ENCODE peak calls at places on chromosomes 16 and 17, in five cellular contexts. One of them, this sample, is unnamed.

GRCh38 chr16:2186505-2186904 is 9.9 kb downstream of the CASKIN1 start:
- DNase-seq in SW 1271: no peak
- DNase-seq in left ventricle myocardium inferior: no peak
- DNase-seq in fibroblast of mammary gland: no peak
- DNase-seq in neuronal stem cell: no peak
- DNase-seq in this sample: no peak

GRCh38 chr16:2388875-2389433 is 40.3 kb upstream of the CCNF start:
- DNase-seq in SW 1271: no peak
- DNase-seq in fibroblast of mammary gland: peak
- DNase-seq in left ventricle myocardium inferior: no peak
- DNase-seq in neuronal stem cell: no peak
- DNase-seq in this sample: peak

GRCh38 chr17:31825961-31826691 is 32.9 kb downstream of the COPRS start:
- DNase-seq in fibroblast of mammary gland: peak
- DNase-seq in left ventricle myocardium inferior: no peak
- DNase-seq in SW 1271: no peak
- DNase-seq in neuronal stem cell: no peak
- DNase-seq in this sample: peak

GRCh38 chr16:22848451-22848850 is 34.5 kb downstream of the HS3ST2 start:
- DNase-seq in SW 1271: no peak
- DNase-seq in left ventricle myocardium inferior: no peak
- DNase-seq in fibroblast of mammary gland: no peak
- DNase-seq in neuronal stem cell: no peak
- DNase-seq in this sample: no peak

GRCh38 chr17:46212634-46213435 is 19.6 kb upstream of the KANSL1 start:
- DNase-seq in fibroblast of mammary gland: peak
- DNase-seq in neuronal stem cell: peak
- DNase-seq in SW 1271: peak
- DNase-seq in left ventricle myocardium inferior: no peak
- DNase-seq in this sample: peak

GRCh38 chr17:5933430-5933829 is 136.7 kb upstream of the WSCD1 start:
- DNase-seq in SW 1271: no peak
- DNase-seq in fibroblast of mammary gland: no peak
- DNase-seq in left ventricle myocardium inferior: no peak
- DNase-seq in neuronal stem cell: no peak
- DNase-seq in this sample: no peak

GRCh38 chr16:23080747-23081146 is 68.5 kb downstream of the USP31 start:
- DNase-seq in fibroblast of mammary gland: no peak
- DNase-seq in SW 1271: no peak
- DNase-seq in left ventricle myocardium inferior: no peak
- DNase-seq in neuronal stem cell: no peak
- DNase-seq in this sample: no peak

GRCh38 chr17:33463887-33464286 is 170.8 kb upstream of the ASIC2 start:
- DNase-seq in neuronal stem cell: no peak
- DNase-seq in fibroblast of mammary gland: no peak
- DNase-seq in SW 1271: no peak
- DNase-seq in left ventricle myocardium inferior: no peak
- DNase-seq in this sample: peak

GRCh38 chr17:74452027-74452840 is 14.2 kb upstream of the CD300A start:
- DNase-seq in fibroblast of mammary gland: peak
- DNase-seq in SW 1271: no peak
- DNase-seq in neuronal stem cell: no peak
- DNase-seq in left ventricle myocardium inferior: no peak
- DNase-seq in this sample: no peak

GRCh38 chr16:583815-584591 is 5.9 kb upstream of the RAB40C start:
- DNase-seq in SW 1271: no peak
- DNase-seq in left ventricle myocardium inferior: no peak
- DNase-seq in fibroblast of mammary gland: no peak
- DNase-seq in neuronal stem cell: no peak
- DNase-seq in this sample: no peak

GRCh38 chr17:56956992-56957391 is 3.9 kb downstream of the COIL start:
- DNase-seq in neuronal stem cell: no peak
- DNase-seq in SW 1271: no peak
- DNase-seq in left ventricle myocardium inferior: no peak
- DNase-seq in fibroblast of mammary gland: no peak
- DNase-seq in this sample: no peak

GRCh38 chr17:10127819-10128375 is 70.5 kb downstream of the GAS7 start:
- DNase-seq in fibroblast of mammary gland: peak
- DNase-seq in SW 1271: no peak
- DNase-seq in neuronal stem cell: no peak
- DNase-seq in left ventricle myocardium inferior: peak
- DNase-seq in this sample: peak

GRCh38 chr17:83193336-83194188 is 114.2 kb downstream of the METRNL start:
- DNase-seq in neuronal stem cell: no peak
- DNase-seq in left ventricle myocardium inferior: peak
- DNase-seq in SW 1271: no peak
- DNase-seq in fibroblast of mammary gland: peak
- DNase-seq in this sample: no peak

GRCh38 chr17:4215882-4216411 is 47.8 kb downstream of the ANKFY1 start:
- DNase-seq in neuronal stem cell: no peak
- DNase-seq in fibroblast of mammary gland: no peak
- DNase-seq in left ventricle myocardium inferior: no peak
- DNase-seq in SW 1271: no peak
- DNase-seq in this sample: no peak

GRCh38 chr16:22373662-22374310 is 633 bp downstream of the CDR2 start:
- DNase-seq in neuronal stem cell: peak
- DNase-seq in SW 1271: no peak
- DNase-seq in fibroblast of mammary gland: no peak
- DNase-seq in left ventricle myocardium inferior: peak
- DNase-seq in this sample: no peak

GRCh38 chr17:80967404-80967872 is 24.2 kb upstream of the CHMP6 start:
- DNase-seq in fibroblast of mammary gland: no peak
- DNase-seq in neuronal stem cell: no peak
- DNase-seq in SW 1271: no peak
- DNase-seq in left ventricle myocardium inferior: no peak
- DNase-seq in this sample: no peak

GRCh38 chr17:66791337-66791736 is 43.6 kb upstream of the CACNG5 start:
- DNase-seq in SW 1271: no peak
- DNase-seq in neuronal stem cell: no peak
- DNase-seq in left ventricle myocardium inferior: no peak
- DNase-seq in fibroblast of mammary gland: no peak
- DNase-seq in this sample: no peak